ENCODE peak calls at places on chromosomes 11 and 22, in six cellular contexts. A is IMR-90, X is GM12891, U is prostate gland, I is H54, M is heart left ventricle. S is an unnamed sample.
A peak's percentile ranks its signal among the peaks of the same experiment; 100 is the strongest.

GRCh38 chr11:68584097-68584496 is 100.2 kb upstream of the GAL start:
- DNase-seq in A (peak; percentile 4), X (peak; percentile 37), U (no peak), I (peak; percentile 16), M (peak; percentile 59), S (peak; percentile 75)

GRCh38 chr11:101341578-101341977 is 212.0 kb upstream of the PGR start:
- DNase-seq in A (no peak), X (no peak), U (no peak), I (no peak), M (no peak), S (no peak)

GRCh38 chr11:108609681-108610080 is 16.1 kb upstream of the EXPH5 start:
- DNase-seq in A (peak; percentile 35), X (no peak), U (no peak), I (no peak), M (no peak), S (no peak)

GRCh38 chr11:27255447-27255828 is 107.6 kb downstream of the CCDC34 start:
- DNase-seq in A (peak; percentile 83), X (no peak), U (no peak), I (no peak), M (no peak), S (no peak)

GRCh38 chr11:77101043-77101537 is 1.6 kb upstream of the OMP start:
- DNase-seq in A (peak; percentile 30), X (peak; percentile 53), U (no peak), I (peak; percentile 74), M (peak; percentile 11), S (peak; percentile 46)

GRCh38 chr22:35977136-35977535 is 51.5 kb downstream of the RBFOX2 start:
- DNase-seq in A (peak; percentile 85), X (no peak), U (no peak), I (no peak), M (no peak), S (no peak)

GRCh38 chr11:95434489-95435057 is 203.6 kb upstream of the SESN3 start:
- DNase-seq in A (no peak), X (no peak), U (no peak), I (no peak), M (no peak), S (no peak)

GRCh38 chr11:102010776-102011500 is 36.3 kb upstream of the CFAP300 start:
- DNase-seq in A (peak; percentile 82), X (no peak), U (peak; percentile 27), I (peak; percentile 71), M (peak; percentile 84), S (no peak)

GRCh38 chr11:72712168-72712721 is 38.0 kb upstream of the PDE2A start:
- DNase-seq in A (no peak), X (no peak), U (no peak), I (no peak), M (peak; percentile 84), S (no peak)

GRCh38 chr11:116030697-116031331 is 526.6 kb upstream of the CADM1 start:
- DNase-seq in A (no peak), X (no peak), U (no peak), I (no peak), M (no peak), S (no peak)
- TF ChIP-seq POLR2A in A (no peak), X (no peak), U (no peak), I (no peak), M (no peak), S (no peak)

GRCh38 chr11:15175780-15176179 is 61.1 kb downstream of the INSC start:
- DNase-seq in A (no peak), X (no peak), U (no peak), I (no peak), M (no peak), S (no peak)
- TF ChIP-seq POLR2A in A (no peak), X (no peak), U (no peak), I (no peak), M (no peak), S (no peak)

DNA sequence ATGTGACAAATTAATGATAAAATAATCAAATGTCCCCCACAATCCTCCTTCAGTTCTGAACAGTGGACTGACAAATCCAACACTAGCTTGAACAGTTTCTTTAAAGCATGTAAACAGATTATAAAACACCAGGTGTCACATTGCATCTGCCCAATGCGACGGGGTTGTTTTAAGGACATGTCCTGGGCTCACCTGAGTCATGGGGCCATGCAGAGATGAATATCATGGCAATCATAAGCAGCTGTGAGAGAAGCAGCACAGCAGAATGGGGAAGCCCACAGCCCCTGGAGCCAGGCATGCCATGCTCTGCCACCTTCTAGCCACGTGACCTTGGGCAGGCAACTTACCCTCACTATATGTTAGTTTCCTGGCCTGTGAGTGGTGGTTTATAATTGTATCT is 93.9 kb upstream of the KCNA4 start:
- DNase-seq in A (no peak), X (no peak), U (no peak), I (no peak), M (no peak), S (no peak)
- TF ChIP-seq POLR2A in A (no peak), X (no peak), U (no peak), I (no peak), M (no peak), S (no peak)

GRCh38 chr11:61827573-61828378 is at the start of gene FADS2:
- DNase-seq in A (peak; percentile 89), X (peak; percentile 88), U (peak; percentile 84), I (no peak), M (peak; percentile 96), S (peak; percentile 89)

GRCh38 chr11:61829806-61830205 is 1.7 kb downstream of the FADS2 start:
- DNase-seq in A (no peak), X (no peak), U (no peak), I (no peak), M (no peak), S (no peak)

GRCh38 chr11:61830318-61831105 is 2.4 kb downstream of the FADS2 start:
- DNase-seq in A (peak; percentile 28), X (no peak), U (peak; percentile 40), I (no peak), M (no peak), S (no peak)

GRCh38 chr11:61828379-61828628 is 204 bp downstream of the FADS2 start:
- DNase-seq in A (no peak), X (no peak), U (no peak), I (no peak), M (no peak), S (no peak)

GRCh38 chr11:61828629-61829407 is 718 bp downstream of the FADS2 start:
- DNase-seq in A (no peak), X (peak; percentile 61), U (peak; percentile 37), I (no peak), M (peak; percentile 77), S (peak; percentile 76)
- TF ChIP-seq POLR2A in A (no peak), X (peak; percentile 59), U (no peak), I (peak; percentile 11), M (no peak), S (peak; percentile 8)

GRCh38 chr11:9662273-9662672 is 1.6 kb upstream of the SWAP70 start:
- DNase-seq in A (no peak), X (peak; percentile 17), U (no peak), I (no peak), M (peak; percentile 32), S (no peak)
- TF ChIP-seq POLR2A in A (no peak), X (no peak), U (no peak), I (no peak), M (no peak), S (no peak)

GRCh38 chr11:64244107-64244506 is 2.6 kb downstream of the PPP1R14B start:
- DNase-seq in A (no peak), X (no peak), U (no peak), I (no peak), M (no peak), S (no peak)

GRCh38 chr11:64244966-64245365 is 1.8 kb downstream of the PPP1R14B start:
- DNase-seq in A (no peak), X (no peak), U (no peak), I (no peak), M (no peak), S (no peak)

GRCh38 chr11:64245401-64245796 is 1.3 kb downstream of the PPP1R14B start:
- DNase-seq in A (no peak), X (no peak), U (no peak), I (no peak), M (peak; percentile 69), S (no peak)

GRCh38 chr11:64246874-64247728 is at the start of gene PPP1R14B:
- DNase-seq in A (peak; percentile 80), X (peak; percentile 85), U (peak; percentile 83), I (no peak), M (peak; percentile 94), S (peak; percentile 87)

GRCh38 chr11:64245797-64246623 is 733 bp downstream of the PPP1R14B start:
- DNase-seq in A (peak; percentile 91), X (no peak), U (no peak), I (no peak), M (peak; percentile 82), S (peak; percentile 81)
- TF ChIP-seq POLR2A in A (peak; percentile 88), X (peak; percentile 23), U (peak; percentile 38), I (peak; percentile 94), M (no peak), S (peak; percentile 54)

GRCh38 chr11:62889484-62890437 is 9.1 kb downstream of the SLC3A2 start:
- DNase-seq in A (peak; percentile 23), X (no peak), U (no peak), I (no peak), M (no peak), S (no peak)
- TF ChIP-seq POLR2A in A (peak; percentile 46), X (peak; percentile 81), U (no peak), I (no peak), M (no peak), S (peak; percentile 82)

GRCh38 chr22:17945156-17945850 is 79.1 kb downstream of the MICAL3 start:
- DNase-seq in A (no peak), X (no peak), U (no peak), I (no peak), M (no peak), S (no peak)

GRCh38 chr22:17948101-17948500 is 76.3 kb downstream of the MICAL3 start:
- DNase-seq in A (no peak), X (no peak), U (no peak), I (no peak), M (no peak), S (no peak)

GRCh38 chr22:17944205-17944725 is 80.1 kb downstream of the MICAL3 start:
- DNase-seq in A (no peak), X (no peak), U (no peak), I (no peak), M (no peak), S (no peak)

GRCh38 chr22:17946691-17947367 is 77.5 kb downstream of the MICAL3 start:
- DNase-seq in A (no peak), X (no peak), U (no peak), I (no peak), M (peak; percentile 52), S (no peak)

DNA sequence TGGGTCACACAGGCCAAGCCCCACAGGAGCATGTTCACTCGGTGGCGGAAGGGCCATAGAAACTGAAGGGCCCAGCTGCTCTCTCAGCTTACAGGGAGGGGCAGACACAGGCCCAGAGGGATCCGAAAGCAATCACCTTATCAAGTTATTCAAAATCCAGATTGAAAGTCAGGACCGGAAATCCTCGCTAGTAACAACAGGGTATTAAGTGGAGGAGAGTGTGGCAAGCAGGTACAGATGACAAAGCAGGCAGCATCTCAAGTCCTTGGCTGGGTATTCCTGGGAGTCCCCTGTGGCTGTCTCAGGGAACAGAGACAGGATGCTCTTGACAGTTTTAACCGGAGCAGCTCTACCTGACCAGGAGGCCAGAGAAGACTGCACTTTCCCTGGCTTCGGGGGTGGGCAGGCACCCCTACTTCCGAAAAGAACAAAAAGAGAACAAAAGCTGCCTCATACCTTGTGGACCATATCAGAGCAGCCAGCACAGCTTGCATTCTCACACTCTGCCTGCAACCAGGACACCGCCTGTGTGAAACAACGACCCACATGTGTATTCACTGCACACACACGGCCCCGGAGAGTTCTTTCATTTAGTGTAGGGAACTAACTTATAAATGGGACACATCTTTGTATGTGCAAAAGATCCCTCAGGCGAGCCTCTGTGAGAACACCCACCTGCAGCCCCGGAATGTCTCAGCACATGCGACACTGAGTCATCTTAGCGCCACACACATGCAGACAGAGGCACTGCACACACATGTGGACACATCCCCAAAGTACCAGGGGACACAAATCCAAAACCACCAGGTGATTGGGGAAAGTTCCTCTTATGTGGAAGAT is 78.3 kb downstream of the MICAL3 start:
- DNase-seq in A (no peak), X (no peak), U (no peak), I (no peak), M (no peak), S (no peak)
- TF ChIP-seq POLR2A in A (no peak), X (no peak), U (no peak), I (no peak), M (no peak), S (no peak)

S was measured in erythroblast.